ENCODE peak calls at places on chromosomes 2 and 18, in eight cellular contexts. M, Z, V, U, W, X, P and F are unnamed samples.

GRCh38 chr2:73979021-73979420 is 5.7 kb upstream of the TET3 start:
- DNase-seq in M (no peak), Z (no peak), V (peak), U (no peak), W (no peak), X (no peak), P (no peak), F (no peak)

GRCh38 chr2:161046876-161047275 is 113.4 kb upstream of the TANK start:
- DNase-seq in M (no peak), Z (no peak), V (no peak), U (no peak), W (no peak), X (no peak), P (no peak), F (no peak)

GRCh38 chr2:67879586-67880290 is 183.1 kb downstream of the C1D start:
- DNase-seq in M (no peak), Z (peak), V (no peak), U (no peak), W (peak), X (no peak), P (no peak), F (no peak)

GRCh38 chr2:46578966-46579365 is 99.6 kb downstream of the TMEM247 start:
- DNase-seq in M (no peak), Z (no peak), V (no peak), U (no peak), W (no peak), X (no peak), P (no peak), F (no peak)

GRCh38 chr2:159281002-159281401 is 5.5 kb downstream of the WDSUB1 start:
- DNase-seq in M (no peak), Z (no peak), V (no peak), U (no peak), W (no peak), X (no peak), P (no peak), F (no peak)

GRCh38 chr2:24721470-24721869 is 71.7 kb downstream of the PTRHD1 start:
- DNase-seq in M (peak), Z (peak), V (no peak), U (peak), W (peak), X (peak), P (peak), F (peak)

GRCh38 chr2:74373985-74374384 is 6.1 kb downstream of the DCTN1 start:
- DNase-seq in M (no peak), Z (no peak), V (no peak), U (no peak), W (no peak), X (no peak), P (no peak), F (no peak)

GRCh38 chr2:216328347-216328746 is 43.9 kb downstream of the MARCHF4 start:
- DNase-seq in M (no peak), Z (peak), V (no peak), U (no peak), W (no peak), X (no peak), P (no peak), F (no peak)

GRCh38 chr18:59954746-59955145 is 55.0 kb downstream of the PMAIP1 start:
- DNase-seq in M (no peak), Z (peak), V (no peak), U (no peak), W (no peak), X (no peak), P (no peak), F (no peak)

GRCh38 chr18:55588876-55589595 is 1.0 kb upstream of the TCF4 start:
- DNase-seq in M (peak), Z (peak), V (no peak), U (peak), W (peak), X (no peak), P (no peak), F (no peak)

GRCh38 chr2:62660582-62661262 is 44.8 kb upstream of the EHBP1 start:
- DNase-seq in M (no peak), Z (peak), V (no peak), U (no peak), W (peak), X (no peak), P (no peak), F (no peak)

GRCh38 chr2:119179951-119180350 is 21.4 kb upstream of the C1QL2 start:
- DNase-seq in M (no peak), Z (peak), V (no peak), U (no peak), W (peak), X (no peak), P (no peak), F (no peak)